ENCODE peak calls at places on chromosomes 3 and 15, in eight cellular contexts. T, F, S, Z, G, A, C and V are unnamed samples.

GRCh38 chr15:66679657-66680108 is 22.4 kb upstream of the SMAD6 start:
- DNase-seq in T (no peak), F (peak; percentile 46), S (no peak), Z (peak; percentile 52), G (peak; percentile 84), A (no peak), C (peak; percentile 91), V (no peak)

GRCh38 chr15:79736435-79737000 is 160.3 kb downstream of the MTHFS start:
- DNase-seq in T (no peak), F (no peak), S (no peak), Z (no peak), G (no peak), A (no peak), C (no peak), V (no peak)

GRCh38 chr3:101632586-101632985 is 44.3 kb downstream of the ZBTB11 start:
- DNase-seq in T (no peak), F (no peak), S (no peak), Z (no peak), G (no peak), A (no peak), C (no peak), V (no peak)

GRCh38 chr3:108677811-108678210 is 79.4 kb downstream of the RETNLB start:
- DNase-seq in T (no peak), F (no peak), S (no peak), Z (no peak), G (no peak), A (no peak), C (no peak), V (no peak)

GRCh38 chr3:43031490-43032216 is 52.5 kb downstream of the GASK1A start:
- DNase-seq in T (no peak), F (no peak), S (no peak), Z (peak; percentile 41), G (no peak), A (no peak), C (peak; percentile 76), V (no peak)

GRCh38 chr15:60791216-60791615 is 312.3 kb upstream of the ICE2 start:
- DNase-seq in T (no peak), F (no peak), S (no peak), Z (no peak), G (peak; percentile 50), A (no peak), C (no peak), V (no peak)

GRCh38 chr3:57952208-57952631 is 56.0 kb upstream of the FLNB start:
- DNase-seq in T (peak; percentile 76), F (peak; percentile 79), S (peak; percentile 65), Z (peak; percentile 62), G (peak; percentile 97), A (no peak), C (peak; percentile 86), V (no peak)

GRCh38 chr3:32401541-32402052 is 9.9 kb downstream of the CMTM7 start:
- DNase-seq in T (peak; percentile 72), F (peak; percentile 81), S (peak; percentile 71), Z (peak; percentile 83), G (peak; percentile 88), A (peak; percentile 82), C (peak; percentile 94), V (peak; percentile 92)

GRCh38 chr3:132629928-132630327 is 29.7 kb downstream of the ACAD11 start:
- DNase-seq in T (no peak), F (no peak), S (peak; percentile 74), Z (no peak), G (peak; percentile 36), A (no peak), C (no peak), V (no peak)

GRCh38 chr3:184229424-184230080 is at the start of gene VWA5B2:
- DNase-seq in T (peak; percentile 26), F (peak; percentile 82), S (peak; percentile 43), Z (peak; percentile 50), G (peak; percentile 32), A (peak; percentile 66), C (peak; percentile 86), V (no peak)

GRCh38 chr3:24167468-24167867 is 222.4 kb downstream of the NR1D2 start:
- DNase-seq in T (no peak), F (no peak), S (no peak), Z (no peak), G (no peak), A (no peak), C (no peak), V (no peak)

GRCh38 chr3:128794067-128794768 is 68.2 kb downstream of the RAB7A start:
- DNase-seq in T (no peak), F (no peak), S (peak; percentile 96), Z (no peak), G (peak; percentile 59), A (no peak), C (no peak), V (no peak)

GRCh38 chr15:90553248-90553745 is 23.6 kb downstream of the CRTC3 start:
- DNase-seq in T (no peak), F (no peak), S (no peak), Z (no peak), G (peak; percentile 91), A (no peak), C (no peak), V (no peak)

GRCh38 chr15:65920825-65921309 is 51.6 kb downstream of the RAB11A start:
- DNase-seq in T (no peak), F (no peak), S (no peak), Z (no peak), G (no peak), A (no peak), C (no peak), V (no peak)

GRCh38 chr15:36879568-36880225 is 220.7 kb downstream of the MEIS2 start:
- DNase-seq in T (no peak), F (peak; percentile 36), S (no peak), Z (no peak), G (no peak), A (no peak), C (no peak), V (no peak)
- H3K27me3 ChIP-seq in T (no peaks in the 10 kb centered on the region), F (peaks cover 62% of the 10 kb centered on the region), S (peaks cover 31% of the 10 kb centered on the region), Z (peaks cover 48% of the 10 kb centered on the region), G (no peaks in the 10 kb centered on the region), A (peaks cover 72% of the 10 kb centered on the region), C (no peaks in the 10 kb centered on the region), V (peaks cover 75% of the 10 kb centered on the region)

GRCh38 chr3:45596290-45596791 is 1.8 kb downstream of the LIMD1 start:
- DNase-seq in T (no peak), F (no peak), S (no peak), Z (no peak), G (no peak), A (peak; percentile 23), C (no peak), V (no peak)
- H3K4me1 ChIP-seq in T (peaks cover 29% of the 10 kb centered on the region), F (peaks cover 2% of the 10 kb centered on the region), S (peaks cover 42% of the 10 kb centered on the region), Z (peaks cover 84% of the 10 kb centered on the region), G (peaks cover 17% of the 10 kb centered on the region), A (peaks cover 79% of the 10 kb centered on the region), C (peaks cover 31% of the 10 kb centered on the region), V (peaks cover 35% of the 10 kb centered on the region)

GRCh38 chr3:189188466-189188865 is 16.7 kb downstream of the TPRG1 start:
- DNase-seq in T (no peak), F (no peak), S (no peak), Z (no peak), G (peak; percentile 92), A (no peak), C (no peak), V (no peak)

GRCh38 chr3:189195302-189195701 is 23.5 kb downstream of the TPRG1 start:
- DNase-seq in T (no peak), F (peak; percentile 39), S (no peak), Z (no peak), G (peak; percentile 29), A (peak; percentile 47), C (no peak), V (peak; percentile 42)

GRCh38 chr3:189192725-189193124 is 21.0 kb downstream of the TPRG1 start:
- DNase-seq in T (no peak), F (no peak), S (no peak), Z (no peak), G (no peak), A (no peak), C (no peak), V (no peak)
- H3K9me3 ChIP-seq in T (no peaks in the 10 kb centered on the region), F (no peaks in the 10 kb centered on the region), S (no peaks in the 10 kb centered on the region), Z (peaks cover 30% of the 10 kb centered on the region), G (no peaks in the 10 kb centered on the region), A (peaks cover 23% of the 10 kb centered on the region), C (no peaks in the 10 kb centered on the region), V (no peaks in the 10 kb centered on the region)

DNA sequence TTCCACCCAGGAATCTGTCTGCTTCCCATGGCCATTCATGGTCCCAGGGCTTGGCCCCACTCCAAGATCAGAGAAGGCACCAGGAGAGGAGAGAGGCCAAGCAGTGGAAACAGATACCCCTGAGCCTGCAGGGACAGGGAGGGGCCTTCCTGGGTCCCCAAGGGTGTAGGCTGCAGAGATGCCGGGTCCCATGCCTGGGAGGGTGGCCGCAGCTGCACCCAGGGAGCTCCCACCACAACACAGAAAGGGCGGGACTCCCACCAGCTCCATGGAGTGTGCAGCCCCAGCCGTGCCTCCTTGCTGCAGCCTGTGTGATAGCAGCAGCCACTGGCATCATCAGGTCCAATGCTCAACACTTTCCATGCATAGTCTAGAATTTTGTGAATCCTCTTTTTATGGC is 331.5 kb downstream of the UACA start:
- DNase-seq in T (no peak), F (no peak), S (no peak), Z (no peak), G (no peak), A (no peak), C (no peak), V (no peak)
- H3K27me3 ChIP-seq in T (no peaks in the 10 kb centered on the region), F (no peaks in the 10 kb centered on the region), S (no peaks in the 10 kb centered on the region), Z (peaks cover 16% of the 10 kb centered on the region), G (no peaks in the 10 kb centered on the region), A (no peaks in the 10 kb centered on the region), C (no peaks in the 10 kb centered on the region), V (no peaks in the 10 kb centered on the region)

GRCh38 chr3:4343258-4343657 is 40.1 kb downstream of the SETMAR start:
- DNase-seq in T (no peak), F (no peak), S (peak; percentile 6), Z (no peak), G (no peak), A (no peak), C (no peak), V (no peak)
- H3K4me1 ChIP-seq in T (no peaks in the 10 kb centered on the region), F (no peaks in the 10 kb centered on the region), S (no peaks in the 10 kb centered on the region), Z (no peaks in the 10 kb centered on the region), G (no peaks in the 10 kb centered on the region), A (no peaks in the 10 kb centered on the region), C (no peaks in the 10 kb centered on the region), V (no peaks in the 10 kb centered on the region)